ENCODE peak calls at places on chromosomes 1 and 21, in nine cellular contexts. One of them, this sample, is unnamed. For H3K27me3, the result is how much of the 10 kb centered on the place peaks cover.

GRCh38 chr1:46174448-46175231 is at the start of gene TSPAN1:
- DNase-seq in body of pancreas: no peak
- DNase-seq in uterus: no peak
- DNase-seq in ovary: no peak
- DNase-seq in GM23338: no peak
- DNase-seq in spleen: no peak
- DNase-seq in sigmoid colon: peak
- DNase-seq in cardiac muscle cell: peak
- DNase-seq in HCT116: no peak
- DNase-seq in this sample: peak

GRCh38 chr1:119516680-119517079 is 9.7 kb downstream of the HSD3B1 start:
- DNase-seq in GM23338: peak
- DNase-seq in HCT116: peak
- DNase-seq in spleen: no peak
- DNase-seq in cardiac muscle cell: no peak
- DNase-seq in ovary: no peak
- DNase-seq in uterus: no peak
- DNase-seq in sigmoid colon: no peak
- DNase-seq in body of pancreas: no peak
- DNase-seq in this sample: no peak

GRCh38 chr21:45325206-45326168 is 37.8 kb upstream of the POFUT2 start:
- DNase-seq in spleen: peak
- DNase-seq in ovary: peak
- DNase-seq in cardiac muscle cell: no peak
- DNase-seq in body of pancreas: no peak
- DNase-seq in HCT116: no peak
- DNase-seq in sigmoid colon: peak
- DNase-seq in GM23338: no peak
- DNase-seq in uterus: no peak
- DNase-seq in this sample: no peak

GRCh38 chr1:236471653-236472052 is 52.1 kb upstream of the LGALS8 start:
- DNase-seq in GM23338: peak
- DNase-seq in sigmoid colon: no peak
- DNase-seq in HCT116: peak
- DNase-seq in spleen: no peak
- DNase-seq in uterus: no peak
- DNase-seq in ovary: no peak
- DNase-seq in cardiac muscle cell: no peak
- DNase-seq in body of pancreas: no peak
- DNase-seq in this sample: no peak

GRCh38 chr1:113660053-113660452 is 99.2 kb downstream of the PHTF1 start:
- DNase-seq in body of pancreas: no peak
- DNase-seq in spleen: no peak
- DNase-seq in GM23338: no peak
- DNase-seq in sigmoid colon: no peak
- DNase-seq in HCT116: no peak
- DNase-seq in uterus: no peak
- DNase-seq in ovary: no peak
- DNase-seq in cardiac muscle cell: no peak
- DNase-seq in this sample: no peak

GRCh38 chr1:114131526-114132220 is 22.0 kb downstream of the SYT6 start:
- DNase-seq in cardiac muscle cell: no peak
- DNase-seq in ovary: no peak
- DNase-seq in body of pancreas: no peak
- DNase-seq in GM23338: no peak
- DNase-seq in spleen: peak
- DNase-seq in HCT116: no peak
- DNase-seq in sigmoid colon: peak
- DNase-seq in uterus: no peak
- DNase-seq in this sample: no peak

GRCh38 chr1:23196627-23197328 is 20.5 kb downstream of the HTR1D start:
- DNase-seq in cardiac muscle cell: peak
- DNase-seq in sigmoid colon: no peak
- DNase-seq in body of pancreas: no peak
- DNase-seq in spleen: no peak
- DNase-seq in HCT116: peak
- DNase-seq in uterus: no peak
- DNase-seq in ovary: no peak
- DNase-seq in GM23338: peak
- DNase-seq in this sample: no peak

GRCh38 chr1:101089608-101090007 is 64.0 kb upstream of the DPH5 start:
- DNase-seq in body of pancreas: no peak
- DNase-seq in HCT116: no peak
- DNase-seq in spleen: no peak
- DNase-seq in GM23338: no peak
- DNase-seq in uterus: no peak
- DNase-seq in cardiac muscle cell: no peak
- DNase-seq in ovary: no peak
- DNase-seq in sigmoid colon: no peak
- DNase-seq in this sample: no peak

GRCh38 chr1:35855016-35855700 is 27.9 kb upstream of the AGO1 start:
- DNase-seq in spleen: no peak
- DNase-seq in GM23338: peak
- DNase-seq in ovary: no peak
- DNase-seq in sigmoid colon: no peak
- DNase-seq in uterus: no peak
- DNase-seq in HCT116: no peak
- DNase-seq in body of pancreas: no peak
- DNase-seq in cardiac muscle cell: no peak
- DNase-seq in this sample: peak

GRCh38 chr1:205748398-205749093 is 1.4 kb downstream of the NUCKS1 start:
- DNase-seq in body of pancreas: no peak
- DNase-seq in cardiac muscle cell: peak
- DNase-seq in HCT116: no peak
- DNase-seq in spleen: no peak
- DNase-seq in GM23338: peak
- DNase-seq in uterus: no peak
- DNase-seq in ovary: peak
- DNase-seq in sigmoid colon: no peak
- DNase-seq in this sample: no peak

GRCh38 chr1:8423134-8423701 is 105.3 kb downstream of the SLC45A1 start:
- DNase-seq in GM23338: peak
- DNase-seq in uterus: peak
- DNase-seq in body of pancreas: peak
- DNase-seq in HCT116: no peak
- DNase-seq in cardiac muscle cell: no peak
- DNase-seq in ovary: peak
- DNase-seq in spleen: peak
- DNase-seq in sigmoid colon: peak
- DNase-seq in this sample: peak

GRCh38 chr1:8343044-8343443 is 25.1 kb downstream of the SLC45A1 start:
- DNase-seq in cardiac muscle cell: no peak
- DNase-seq in uterus: no peak
- DNase-seq in body of pancreas: no peak
- DNase-seq in ovary: no peak
- DNase-seq in spleen: no peak
- DNase-seq in HCT116: no peak
- DNase-seq in sigmoid colon: no peak
- DNase-seq in GM23338: no peak
- DNase-seq in this sample: no peak

GRCh38 chr21:38095220-38095619 is 161.6 kb upstream of the KCNJ15 start:
- DNase-seq in spleen: no peak
- DNase-seq in uterus: no peak
- DNase-seq in body of pancreas: no peak
- DNase-seq in cardiac muscle cell: no peak
- DNase-seq in GM23338: no peak
- DNase-seq in sigmoid colon: no peak
- DNase-seq in ovary: no peak
- DNase-seq in HCT116: no peak
- DNase-seq in this sample: no peak

GRCh38 chr1:223041481-223041880 is 101.6 kb downstream of the TLR5 start:
- DNase-seq in ovary: no peak
- DNase-seq in cardiac muscle cell: no peak
- DNase-seq in sigmoid colon: no peak
- DNase-seq in body of pancreas: no peak
- DNase-seq in uterus: no peak
- DNase-seq in GM23338: no peak
- DNase-seq in spleen: no peak
- DNase-seq in HCT116: no peak
- DNase-seq in this sample: no peak

GRCh38 chr1:116481934-116482333 is 88.9 kb downstream of the CD58 start:
- DNase-seq in cardiac muscle cell: no peak
- DNase-seq in uterus: no peak
- DNase-seq in ovary: no peak
- DNase-seq in GM23338: no peak
- DNase-seq in body of pancreas: no peak
- DNase-seq in spleen: no peak
- DNase-seq in HCT116: no peak
- DNase-seq in sigmoid colon: no peak
- DNase-seq in this sample: no peak

GRCh38 chr1:35577071-35577998 is 4.2 kb downstream of the TFAP2E start:
- DNase-seq in cardiac muscle cell: no peak
- DNase-seq in HCT116: no peak
- DNase-seq in uterus: no peak
- DNase-seq in GM23338: peak
- DNase-seq in body of pancreas: no peak
- DNase-seq in ovary: no peak
- DNase-seq in spleen: peak
- DNase-seq in sigmoid colon: no peak
- DNase-seq in this sample: no peak

DNA sequence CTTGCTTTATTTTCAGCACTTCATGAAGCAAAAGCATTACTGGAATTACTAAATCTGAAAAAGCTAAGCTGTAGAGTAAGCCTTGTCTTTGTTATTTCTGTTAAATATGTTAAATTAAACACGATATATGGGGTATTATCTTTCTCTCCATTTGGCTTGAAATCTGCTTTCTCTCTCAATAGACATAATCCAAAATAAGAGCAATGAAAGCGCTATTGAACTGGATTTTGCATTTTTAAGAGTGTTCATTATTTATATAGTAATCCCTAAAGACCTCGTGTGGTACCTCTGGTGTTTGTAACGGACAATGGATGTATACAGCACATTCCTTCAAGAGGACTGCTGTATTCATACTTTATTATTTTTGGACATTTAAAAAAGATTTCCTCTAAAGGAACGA is 91.5 kb upstream of the KCNE2 start:
- DNase-seq in GM23338: no peak
- DNase-seq in cardiac muscle cell: no peak
- DNase-seq in uterus: no peak
- DNase-seq in sigmoid colon: no peak
- DNase-seq in HCT116: no peak
- DNase-seq in spleen: no peak
- DNase-seq in ovary: no peak
- DNase-seq in body of pancreas: no peak
- DNase-seq in this sample: no peak
- H3K27me3 ChIP-seq in GM23338: under half
- H3K27me3 ChIP-seq in cardiac muscle cell: under half
- H3K27me3 ChIP-seq in uterus: under half
- H3K27me3 ChIP-seq in sigmoid colon: under half
- H3K27me3 ChIP-seq in HCT116: under half
- H3K27me3 ChIP-seq in spleen: under half
- H3K27me3 ChIP-seq in ovary: under half
- H3K27me3 ChIP-seq in body of pancreas: under half
- H3K27me3 ChIP-seq in this sample: half or more

GRCh38 chr1:110675060-110675791 is 486 bp upstream of the KCNA3 start:
- DNase-seq in spleen: peak
- DNase-seq in uterus: no peak
- DNase-seq in GM23338: peak
- DNase-seq in body of pancreas: no peak
- DNase-seq in sigmoid colon: no peak
- DNase-seq in HCT116: no peak
- DNase-seq in ovary: peak
- DNase-seq in cardiac muscle cell: no peak
- DNase-seq in this sample: peak
- H3K4me3 ChIP-seq in spleen: peak
- H3K4me3 ChIP-seq in uterus: peak
- H3K4me3 ChIP-seq in GM23338: peak
- H3K4me3 ChIP-seq in body of pancreas: peak
- H3K4me3 ChIP-seq in sigmoid colon: peak
- H3K4me3 ChIP-seq in HCT116: no peak
- H3K4me3 ChIP-seq in ovary: peak
- H3K4me3 ChIP-seq in cardiac muscle cell: peak
- H3K4me3 ChIP-seq in this sample: peak

DNA sequence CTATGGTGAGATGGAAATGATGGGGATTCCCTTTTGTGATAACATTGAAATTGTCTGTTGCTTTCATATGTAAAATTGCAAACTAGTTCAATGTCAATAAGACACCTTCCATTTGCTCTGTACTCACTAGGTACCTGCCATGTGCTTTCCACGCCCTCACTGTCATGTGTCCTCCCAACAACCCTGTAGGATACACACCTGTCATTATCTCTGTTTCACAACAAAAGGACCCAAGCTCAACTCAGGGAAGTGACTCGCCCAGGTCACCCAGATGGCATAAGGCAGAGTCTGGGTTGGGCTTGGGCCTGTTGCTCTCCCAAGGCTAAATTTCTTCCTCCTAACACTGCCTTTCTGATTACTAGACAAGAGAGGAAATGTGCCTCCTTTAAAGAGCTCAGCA is 45.3 kb upstream of the MCOLN3 start:
- DNase-seq in cardiac muscle cell: no peak
- DNase-seq in uterus: no peak
- DNase-seq in GM23338: no peak
- DNase-seq in HCT116: no peak
- DNase-seq in body of pancreas: no peak
- DNase-seq in sigmoid colon: no peak
- DNase-seq in spleen: no peak
- DNase-seq in ovary: no peak
- DNase-seq in this sample: no peak
- H3K27ac ChIP-seq in cardiac muscle cell: no peak
- H3K27ac ChIP-seq in uterus: no peak
- H3K27ac ChIP-seq in GM23338: no peak
- H3K27ac ChIP-seq in HCT116: no peak
- H3K27ac ChIP-seq in body of pancreas: no peak
- H3K27ac ChIP-seq in sigmoid colon: no peak
- H3K27ac ChIP-seq in spleen: no peak
- H3K27ac ChIP-seq in ovary: no peak
- H3K27ac ChIP-seq in this sample: no peak

GRCh38 chr1:2802421-2802961 is 998 bp upstream of the TTC34 start:
- DNase-seq in HCT116: no peak
- DNase-seq in uterus: no peak
- DNase-seq in GM23338: no peak
- DNase-seq in cardiac muscle cell: no peak
- DNase-seq in ovary: no peak
- DNase-seq in body of pancreas: no peak
- DNase-seq in spleen: peak
- DNase-seq in sigmoid colon: peak
- DNase-seq in this sample: no peak
- H3K27me3 ChIP-seq in HCT116: under half
- H3K27me3 ChIP-seq in uterus: under half
- H3K27me3 ChIP-seq in GM23338: under half
- H3K27me3 ChIP-seq in cardiac muscle cell: under half
- H3K27me3 ChIP-seq in ovary: under half
- H3K27me3 ChIP-seq in body of pancreas: under half
- H3K27me3 ChIP-seq in spleen: under half
- H3K27me3 ChIP-seq in sigmoid colon: under half
- H3K27me3 ChIP-seq in this sample: under half

DNA sequence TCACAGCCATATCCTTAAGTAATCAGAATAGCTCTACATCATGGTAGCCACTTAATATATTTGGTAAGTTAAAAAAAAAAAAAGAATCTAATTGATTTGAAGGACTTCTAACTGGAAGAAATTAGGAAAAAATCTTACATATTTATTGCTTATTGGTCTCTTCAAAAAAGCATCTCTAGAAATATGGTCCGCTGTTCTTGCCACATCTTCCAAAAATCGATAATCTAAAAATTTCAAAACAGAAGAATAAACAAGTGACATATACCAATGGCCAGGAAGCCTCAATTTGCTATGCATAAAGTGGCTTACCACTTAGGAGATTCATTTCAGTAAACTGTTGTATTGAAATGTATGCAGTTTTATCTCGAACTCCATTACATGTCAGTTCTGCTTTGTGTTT is 2.3 kb downstream of the ZNHIT6 start:
- DNase-seq in uterus: no peak
- DNase-seq in sigmoid colon: no peak
- DNase-seq in body of pancreas: no peak
- DNase-seq in cardiac muscle cell: no peak
- DNase-seq in spleen: no peak
- DNase-seq in HCT116: no peak
- DNase-seq in GM23338: no peak
- DNase-seq in ovary: no peak
- DNase-seq in this sample: no peak
- H3K4me3 ChIP-seq in uterus: no peak
- H3K4me3 ChIP-seq in sigmoid colon: no peak
- H3K4me3 ChIP-seq in body of pancreas: no peak
- H3K4me3 ChIP-seq in cardiac muscle cell: no peak
- H3K4me3 ChIP-seq in spleen: no peak
- H3K4me3 ChIP-seq in HCT116: no peak
- H3K4me3 ChIP-seq in GM23338: no peak
- H3K4me3 ChIP-seq in ovary: no peak
- H3K4me3 ChIP-seq in this sample: no peak